ENCODE peak calls at places on chromosomes 2 and 18, in ten cellular contexts. One of them, this sample, is unnamed.

GRCh38 chr2:160415991-160416390 is 77.6 kb downstream of the RBMS1 start:
- DNase-seq in sigmoid colon: no peak
- DNase-seq in IMR-90: peak; percentile 86
- DNase-seq in fibroblast of the aortic adventitia: peak; percentile 82
- DNase-seq in HCT116: no peak
- DNase-seq in omental fat pad: no peak
- DNase-seq in osteocyte: no peak
- DNase-seq in BE2C: no peak
- DNase-seq in neural crest cell: no peak
- DNase-seq in nephron progenitor cell: no peak
- DNase-seq in this sample: no peak

GRCh38 chr18:36688020-36688965 is 140.5 kb downstream of the TPGS2 start:
- DNase-seq in omental fat pad: peak; percentile 60
- DNase-seq in HCT116: peak; percentile 52
- DNase-seq in IMR-90: peak; percentile 74
- DNase-seq in BE2C: peak; percentile 59
- DNase-seq in sigmoid colon: no peak
- DNase-seq in nephron progenitor cell: peak; percentile 78
- DNase-seq in fibroblast of the aortic adventitia: peak; percentile 78
- DNase-seq in neural crest cell: peak; percentile 70
- DNase-seq in osteocyte: no peak
- DNase-seq in this sample: no peak

GRCh38 chr18:3453540-3454364 is 3.8 kb downstream of the TGIF1 start:
- DNase-seq in IMR-90: peak; percentile 98
- DNase-seq in nephron progenitor cell: peak; percentile 26
- DNase-seq in sigmoid colon: peak; percentile 90
- DNase-seq in omental fat pad: no peak
- DNase-seq in BE2C: no peak
- DNase-seq in osteocyte: no peak
- DNase-seq in HCT116: no peak
- DNase-seq in fibroblast of the aortic adventitia: peak; percentile 99
- DNase-seq in neural crest cell: peak; percentile 18
- DNase-seq in this sample: no peak

GRCh38 chr2:237441605-237442004 is 27.6 kb upstream of the COL6A3 start:
- DNase-seq in fibroblast of the aortic adventitia: peak; percentile 83
- DNase-seq in BE2C: peak; percentile 35
- DNase-seq in IMR-90: peak; percentile 89
- DNase-seq in sigmoid colon: peak; percentile 68
- DNase-seq in HCT116: no peak
- DNase-seq in nephron progenitor cell: no peak
- DNase-seq in neural crest cell: no peak
- DNase-seq in osteocyte: no peak
- DNase-seq in omental fat pad: no peak
- DNase-seq in this sample: no peak

GRCh38 chr2:190882831-190883582 is 2.4 kb downstream of the GLS start:
- DNase-seq in neural crest cell: no peak
- DNase-seq in IMR-90: no peak
- DNase-seq in BE2C: no peak
- DNase-seq in omental fat pad: no peak
- DNase-seq in fibroblast of the aortic adventitia: peak; percentile 27
- DNase-seq in osteocyte: no peak
- DNase-seq in nephron progenitor cell: no peak
- DNase-seq in HCT116: no peak
- DNase-seq in sigmoid colon: no peak
- DNase-seq in this sample: no peak

GRCh38 chr2:27249891-27250651 is 12.8 kb downstream of the SLC30A3 start:
- DNase-seq in neural crest cell: peak; percentile 70
- DNase-seq in sigmoid colon: no peak
- DNase-seq in BE2C: peak; percentile 86
- DNase-seq in fibroblast of the aortic adventitia: peak; percentile 27
- DNase-seq in omental fat pad: no peak
- DNase-seq in IMR-90: peak; percentile 31
- DNase-seq in nephron progenitor cell: peak; percentile 79
- DNase-seq in HCT116: peak; percentile 23
- DNase-seq in osteocyte: no peak
- DNase-seq in this sample: no peak

GRCh38 chr2:236342507-236342906 is 78.3 kb upstream of the ASB18 start:
- DNase-seq in IMR-90: no peak
- DNase-seq in BE2C: no peak
- DNase-seq in neural crest cell: no peak
- DNase-seq in omental fat pad: no peak
- DNase-seq in HCT116: no peak
- DNase-seq in nephron progenitor cell: no peak
- DNase-seq in osteocyte: no peak
- DNase-seq in sigmoid colon: no peak
- DNase-seq in fibroblast of the aortic adventitia: no peak
- DNase-seq in this sample: no peak

GRCh38 chr18:29156531-29156930 is 979.6 kb upstream of the CDH2 start:
- DNase-seq in osteocyte: no peak
- DNase-seq in IMR-90: no peak
- DNase-seq in HCT116: no peak
- DNase-seq in BE2C: no peak
- DNase-seq in omental fat pad: no peak
- DNase-seq in nephron progenitor cell: no peak
- DNase-seq in fibroblast of the aortic adventitia: no peak
- DNase-seq in sigmoid colon: no peak
- DNase-seq in neural crest cell: no peak
- DNase-seq in this sample: no peak

GRCh38 chr2:239507576-239508258 is 106.9 kb upstream of the HDAC4 start:
- DNase-seq in osteocyte: no peak
- DNase-seq in IMR-90: no peak
- DNase-seq in fibroblast of the aortic adventitia: no peak
- DNase-seq in omental fat pad: no peak
- DNase-seq in nephron progenitor cell: no peak
- DNase-seq in sigmoid colon: no peak
- DNase-seq in BE2C: no peak
- DNase-seq in neural crest cell: no peak
- DNase-seq in HCT116: no peak
- DNase-seq in this sample: no peak

GRCh38 chr2:239514753-239515152 is 113.9 kb upstream of the HDAC4 start:
- DNase-seq in sigmoid colon: no peak
- DNase-seq in IMR-90: no peak
- DNase-seq in fibroblast of the aortic adventitia: no peak
- DNase-seq in BE2C: no peak
- DNase-seq in osteocyte: no peak
- DNase-seq in nephron progenitor cell: no peak
- DNase-seq in omental fat pad: no peak
- DNase-seq in neural crest cell: no peak
- DNase-seq in HCT116: no peak
- DNase-seq in this sample: no peak

GRCh38 chr2:239509388-239510143 is 108.7 kb upstream of the HDAC4 start:
- DNase-seq in neural crest cell: no peak
- DNase-seq in HCT116: no peak
- DNase-seq in IMR-90: no peak
- DNase-seq in omental fat pad: no peak
- DNase-seq in BE2C: no peak
- DNase-seq in sigmoid colon: no peak
- DNase-seq in fibroblast of the aortic adventitia: no peak
- DNase-seq in nephron progenitor cell: no peak
- DNase-seq in osteocyte: no peak
- DNase-seq in this sample: no peak

GRCh38 chr2:239516286-239516953 is 115.6 kb upstream of the HDAC4 start:
- DNase-seq in nephron progenitor cell: no peak
- DNase-seq in osteocyte: no peak
- DNase-seq in IMR-90: no peak
- DNase-seq in fibroblast of the aortic adventitia: no peak
- DNase-seq in omental fat pad: no peak
- DNase-seq in HCT116: no peak
- DNase-seq in BE2C: no peak
- DNase-seq in sigmoid colon: no peak
- DNase-seq in neural crest cell: no peak
- DNase-seq in this sample: no peak

DNA sequence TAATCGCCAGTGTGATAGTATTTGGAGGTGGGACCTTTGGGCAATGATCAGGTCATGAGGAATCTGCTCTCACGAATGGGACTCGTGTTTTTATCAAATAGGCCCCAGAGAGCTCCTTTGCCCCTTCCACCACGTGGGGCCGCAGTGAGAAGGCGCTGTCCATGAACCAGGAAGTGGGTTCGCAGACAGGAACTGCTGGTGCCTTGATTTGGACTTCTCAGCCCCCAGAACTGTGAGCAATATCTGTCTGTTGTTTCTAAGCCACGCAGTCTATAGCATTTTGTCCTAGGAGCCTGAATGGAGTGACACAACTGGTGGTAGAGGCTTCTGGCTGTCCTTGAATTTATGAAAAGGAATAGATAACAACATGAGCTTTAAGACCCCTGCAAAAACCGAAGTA is 111.2 kb upstream of the HDAC4 start:
- DNase-seq in osteocyte: no peak
- DNase-seq in fibroblast of the aortic adventitia: no peak
- DNase-seq in sigmoid colon: no peak
- DNase-seq in IMR-90: no peak
- DNase-seq in neural crest cell: no peak
- DNase-seq in BE2C: no peak
- DNase-seq in HCT116: no peak
- DNase-seq in nephron progenitor cell: no peak
- DNase-seq in omental fat pad: no peak
- DNase-seq in this sample: no peak
- TF ChIP-seq CTCF in osteocyte: no peak
- TF ChIP-seq CTCF in fibroblast of the aortic adventitia: no peak
- TF ChIP-seq CTCF in sigmoid colon: no peak
- TF ChIP-seq CTCF in IMR-90: no peak
- TF ChIP-seq CTCF in neural crest cell: no peak
- TF ChIP-seq CTCF in BE2C: no peak
- TF ChIP-seq CTCF in HCT116: no peak
- TF ChIP-seq CTCF in nephron progenitor cell: no peak
- TF ChIP-seq CTCF in omental fat pad: no peak
- TF ChIP-seq CTCF in this sample: no peak

GRCh38 chr18:21742323-21742687 is 1.7 kb downstream of the MIB1 start:
- DNase-seq in fibroblast of the aortic adventitia: no peak
- DNase-seq in osteocyte: no peak
- DNase-seq in IMR-90: peak; percentile 30
- DNase-seq in omental fat pad: no peak
- DNase-seq in nephron progenitor cell: no peak
- DNase-seq in HCT116: no peak
- DNase-seq in BE2C: no peak
- DNase-seq in sigmoid colon: no peak
- DNase-seq in neural crest cell: no peak
- DNase-seq in this sample: no peak

GRCh38 chr18:21747268-21747667 is 6.7 kb downstream of the MIB1 start:
- DNase-seq in nephron progenitor cell: no peak
- DNase-seq in omental fat pad: no peak
- DNase-seq in BE2C: no peak
- DNase-seq in sigmoid colon: no peak
- DNase-seq in HCT116: no peak
- DNase-seq in fibroblast of the aortic adventitia: no peak
- DNase-seq in osteocyte: no peak
- DNase-seq in IMR-90: no peak
- DNase-seq in neural crest cell: no peak
- DNase-seq in this sample: no peak

GRCh38 chr18:21743166-21743831 is 2.7 kb downstream of the MIB1 start:
- DNase-seq in sigmoid colon: no peak
- DNase-seq in neural crest cell: no peak
- DNase-seq in nephron progenitor cell: no peak
- DNase-seq in IMR-90: no peak
- DNase-seq in BE2C: no peak
- DNase-seq in osteocyte: no peak
- DNase-seq in omental fat pad: no peak
- DNase-seq in fibroblast of the aortic adventitia: no peak
- DNase-seq in HCT116: no peak
- DNase-seq in this sample: no peak

GRCh38 chr18:21747764-21748693 is 7.4 kb downstream of the MIB1 start:
- DNase-seq in HCT116: no peak
- DNase-seq in nephron progenitor cell: no peak
- DNase-seq in BE2C: no peak
- DNase-seq in omental fat pad: no peak
- DNase-seq in sigmoid colon: no peak
- DNase-seq in osteocyte: no peak
- DNase-seq in IMR-90: no peak
- DNase-seq in neural crest cell: no peak
- DNase-seq in fibroblast of the aortic adventitia: no peak
- DNase-seq in this sample: no peak

DNA sequence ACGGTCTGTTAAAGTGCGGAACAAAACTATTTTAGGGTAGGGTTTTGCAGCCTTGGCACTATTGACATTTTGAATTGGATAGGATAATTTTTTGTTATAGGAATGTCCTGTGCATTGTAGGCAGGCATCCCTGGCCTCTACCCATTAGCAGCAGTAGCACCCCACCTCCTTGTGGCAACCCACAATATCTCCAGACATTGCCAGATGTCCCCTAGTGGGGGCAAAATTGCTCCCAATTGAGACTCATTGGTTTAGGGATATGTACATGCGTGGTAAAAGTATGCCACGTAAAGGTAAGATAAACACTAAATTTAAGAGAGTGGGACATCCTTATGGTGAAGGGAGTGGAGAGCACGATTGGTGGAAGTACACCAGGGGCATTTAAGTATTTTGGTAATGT is 4.6 kb downstream of the MIB1 start:
- DNase-seq in neural crest cell: no peak
- DNase-seq in sigmoid colon: no peak
- DNase-seq in omental fat pad: no peak
- DNase-seq in osteocyte: no peak
- DNase-seq in HCT116: no peak
- DNase-seq in IMR-90: no peak
- DNase-seq in BE2C: no peak
- DNase-seq in fibroblast of the aortic adventitia: no peak
- DNase-seq in nephron progenitor cell: no peak
- DNase-seq in this sample: no peak
- TF ChIP-seq CTCF in neural crest cell: no peak
- TF ChIP-seq CTCF in sigmoid colon: no peak
- TF ChIP-seq CTCF in omental fat pad: no peak
- TF ChIP-seq CTCF in osteocyte: peak; percentile 9
- TF ChIP-seq CTCF in HCT116: peak; percentile 25
- TF ChIP-seq CTCF in IMR-90: no peak
- TF ChIP-seq CTCF in BE2C: no peak
- TF ChIP-seq CTCF in fibroblast of the aortic adventitia: no peak
- TF ChIP-seq CTCF in nephron progenitor cell: no peak
- TF ChIP-seq CTCF in this sample: no peak

DNA sequence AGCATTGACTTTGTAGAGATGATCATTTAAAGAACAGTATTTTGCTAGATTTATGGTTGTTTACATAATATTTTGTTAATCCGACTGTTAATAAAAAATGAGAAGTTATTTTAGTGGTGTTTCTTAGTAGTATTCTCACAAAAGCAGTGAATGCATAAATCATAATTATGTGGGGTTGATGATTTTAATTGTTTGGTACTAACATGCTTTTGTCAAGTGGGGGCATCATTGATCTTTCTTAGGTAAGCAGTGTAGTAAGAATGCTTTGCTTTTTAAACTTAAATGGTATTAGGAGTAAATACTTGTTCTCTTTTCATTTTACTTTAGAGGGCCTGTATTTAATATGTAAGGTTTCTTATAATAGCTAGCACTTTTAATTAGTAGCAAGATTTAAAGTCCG is 109.2 kb upstream of the OTX1 start:
- DNase-seq in BE2C: no peak
- DNase-seq in sigmoid colon: no peak
- DNase-seq in IMR-90: no peak
- DNase-seq in nephron progenitor cell: no peak
- DNase-seq in fibroblast of the aortic adventitia: no peak
- DNase-seq in osteocyte: no peak
- DNase-seq in HCT116: no peak
- DNase-seq in neural crest cell: no peak
- DNase-seq in omental fat pad: no peak
- DNase-seq in this sample: no peak
- TF ChIP-seq CTCF in BE2C: no peak
- TF ChIP-seq CTCF in sigmoid colon: no peak
- TF ChIP-seq CTCF in IMR-90: no peak
- TF ChIP-seq CTCF in nephron progenitor cell: no peak
- TF ChIP-seq CTCF in fibroblast of the aortic adventitia: no peak
- TF ChIP-seq CTCF in osteocyte: no peak
- TF ChIP-seq CTCF in HCT116: no peak
- TF ChIP-seq CTCF in neural crest cell: no peak
- TF ChIP-seq CTCF in omental fat pad: no peak
- TF ChIP-seq CTCF in this sample: peak; percentile 26

GRCh38 chr2:64931536-64932326 is 57.5 kb upstream of the SLC1A4 start:
- DNase-seq in fibroblast of the aortic adventitia: no peak
- DNase-seq in omental fat pad: no peak
- DNase-seq in IMR-90: no peak
- DNase-seq in BE2C: no peak
- DNase-seq in neural crest cell: no peak
- DNase-seq in nephron progenitor cell: no peak
- DNase-seq in HCT116: no peak
- DNase-seq in osteocyte: no peak
- DNase-seq in sigmoid colon: peak; percentile 22
- DNase-seq in this sample: no peak

GRCh38 chr2:64932327-64933216 is 56.6 kb upstream of the SLC1A4 start:
- DNase-seq in BE2C: no peak
- DNase-seq in nephron progenitor cell: no peak
- DNase-seq in HCT116: no peak
- DNase-seq in omental fat pad: no peak
- DNase-seq in IMR-90: no peak
- DNase-seq in fibroblast of the aortic adventitia: no peak
- DNase-seq in osteocyte: no peak
- DNase-seq in neural crest cell: no peak
- DNase-seq in sigmoid colon: peak; percentile 18
- DNase-seq in this sample: no peak

GRCh38 chr2:64936809-64937208 is 52.4 kb upstream of the SLC1A4 start:
- DNase-seq in HCT116: no peak
- DNase-seq in omental fat pad: no peak
- DNase-seq in fibroblast of the aortic adventitia: no peak
- DNase-seq in sigmoid colon: no peak
- DNase-seq in neural crest cell: no peak
- DNase-seq in IMR-90: no peak
- DNase-seq in osteocyte: no peak
- DNase-seq in nephron progenitor cell: no peak
- DNase-seq in BE2C: no peak
- DNase-seq in this sample: no peak

GRCh38 chr2:64937341-64938230 is 51.6 kb upstream of the SLC1A4 start:
- DNase-seq in nephron progenitor cell: no peak
- DNase-seq in BE2C: no peak
- DNase-seq in neural crest cell: no peak
- DNase-seq in sigmoid colon: no peak
- DNase-seq in osteocyte: no peak
- DNase-seq in omental fat pad: no peak
- DNase-seq in fibroblast of the aortic adventitia: no peak
- DNase-seq in IMR-90: no peak
- DNase-seq in HCT116: no peak
- DNase-seq in this sample: no peak

DNA sequence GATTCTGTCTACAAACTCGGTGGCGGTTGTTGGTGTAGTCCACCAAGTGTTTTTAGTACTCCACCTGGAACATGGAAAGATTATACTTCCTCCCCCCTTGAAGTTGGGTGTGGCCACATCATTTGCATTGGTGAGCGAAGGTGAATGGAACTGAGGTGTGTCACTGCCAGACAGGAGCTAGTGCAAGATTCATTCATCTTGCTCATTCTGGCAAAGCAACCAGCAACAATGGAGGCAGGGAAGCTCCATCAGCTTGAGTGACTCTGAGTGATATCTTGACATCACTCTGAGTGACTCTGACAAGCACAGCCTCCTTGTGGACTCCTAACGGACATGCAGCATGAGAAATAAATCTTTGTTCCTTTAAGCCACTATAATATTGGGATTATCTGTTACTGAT is 54.7 kb upstream of the SLC1A4 start:
- DNase-seq in fibroblast of the aortic adventitia: no peak
- DNase-seq in nephron progenitor cell: no peak
- DNase-seq in neural crest cell: no peak
- DNase-seq in omental fat pad: no peak
- DNase-seq in sigmoid colon: peak; percentile 8
- DNase-seq in BE2C: no peak
- DNase-seq in HCT116: no peak
- DNase-seq in osteocyte: no peak
- DNase-seq in IMR-90: no peak
- DNase-seq in this sample: no peak
- TF ChIP-seq CTCF in fibroblast of the aortic adventitia: no peak
- TF ChIP-seq CTCF in nephron progenitor cell: no peak
- TF ChIP-seq CTCF in neural crest cell: no peak
- TF ChIP-seq CTCF in omental fat pad: no peak
- TF ChIP-seq CTCF in sigmoid colon: no peak
- TF ChIP-seq CTCF in BE2C: no peak
- TF ChIP-seq CTCF in HCT116: no peak
- TF ChIP-seq CTCF in osteocyte: no peak
- TF ChIP-seq CTCF in IMR-90: no peak
- TF ChIP-seq CTCF in this sample: no peak

This sample was measured in type B pancreatic cell.